ENCODE peak calls at places on chromosome 6, in nine cellular contexts. W is stimulated activated CD8-positive, alpha-beta memory T cell treated with anti-CD3 and anti-CD28 coated beads, Interleukin-4, amount 100 ng/mL, for 24 hours; X is effector CD4-positive, alpha-beta T cell; N is left cardiac atrium; F is cardiac muscle cell; V is fibroblast of the conjunctiva; Y is GOT3; G is germinal center; B is SK-N-SH. O is an unnamed sample.

GRCh38 chr6:164102701-164103100 is 688.2 kb downstream of the QKI start:
- DNase-seq in V (no peak), Y (no peak), W (no peak), X (no peak), G (no peak), N (no peak), F (no peak), B (no peak), O (no peak)

GRCh38 chr6:47680056-47680455 is 18.3 kb upstream of the ADGRF4 start:
- DNase-seq in G (no peak), Y (no peak), X (no peak), W (no peak), N (no peak), V (no peak), F (no peak), B (no peak), O (no peak)

GRCh38 chr6:109934293-109934692 is 43.8 kb upstream of the GPR6 start:
- DNase-seq in X (no peak), V (no peak), Y (no peak), W (no peak), B (no peak), F (no peak), G (no peak), N (no peak), O (no peak)

GRCh38 chr6:16973071-16973470 is 128.8 kb upstream of the STMND1 start:
- DNase-seq in G (no peak), F (no peak), V (no peak), W (no peak), B (no peak), Y (no peak), X (no peak), N (no peak), O (no peak)

GRCh38 chr6:1855890-1856289 is 246.2 kb downstream of the FOXC1 start:
- DNase-seq in X (no peak), W (no peak), N (no peak), B (no peak), Y (no peak), G (no peak), V (no peak), F (no peak), O (no peak)

GRCh38 chr6:39951716-39952115 is 17.5 kb upstream of the MOCS1 start:
- DNase-seq in G (no peak), Y (no peak), W (no peak), N (no peak), X (no peak), F (peak), B (no peak), V (no peak), O (no peak)

GRCh38 chr6:82017316-82017715 is 230.2 kb downstream of the IBTK start:
- DNase-seq in N (peak), F (peak), G (no peak), Y (no peak), X (no peak), V (peak), W (no peak), B (no peak), O (no peak)

GRCh38 chr6:131728296-131728939 is 17.6 kb upstream of the CTAGE9 start:
- DNase-seq in G (no peak), W (no peak), X (no peak), Y (no peak), B (no peak), V (no peak), F (no peak), N (no peak), O (no peak)

GRCh38 chr6:158531566-158531965 is 28.3 kb upstream of the TMEM181 start:
- DNase-seq in N (no peak), V (no peak), W (no peak), X (no peak), G (no peak), F (no peak), B (no peak), Y (no peak), O (peak)

GRCh38 chr6:112571886-112572285 is 224.8 kb downstream of the RFPL4B start:
- DNase-seq in F (no peak), N (no peak), W (no peak), Y (no peak), X (no peak), V (peak), B (no peak), G (no peak), O (no peak)

GRCh38 chr6:128601060-128601459 is 80.7 kb upstream of the PTPRK start:
- DNase-seq in N (no peak), G (no peak), Y (no peak), V (peak), W (no peak), X (no peak), B (no peak), F (peak), O (no peak)

GRCh38 chr6:43911625-43912577 is 141.9 kb downstream of the VEGFA start:
- DNase-seq in G (no peak), B (no peak), N (no peak), W (no peak), F (no peak), X (no peak), V (no peak), Y (no peak), O (no peak)

GRCh38 chr6:96626749-96627353 is 63.9 kb downstream of the FHL5 start:
- DNase-seq in F (peak), N (no peak), G (peak), B (peak), X (no peak), Y (no peak), V (peak), W (no peak), O (no peak)

GRCh38 chr6:25389501-25389900 is 110.3 kb downstream of the CARMIL1 start:
- DNase-seq in F (peak), B (no peak), Y (no peak), W (no peak), X (no peak), N (no peak), V (peak), G (no peak), O (no peak)

GRCh38 chr6:135323979-135324378 is 142.9 kb downstream of the MYB start:
- DNase-seq in B (no peak), Y (no peak), X (no peak), G (no peak), W (no peak), V (no peak), F (no peak), N (no peak), O (no peak)

GRCh38 chr6:63764318-63764916 is 128.8 kb downstream of the PHF3 start:
- DNase-seq in Y (no peak), F (peak), V (peak), W (no peak), G (no peak), N (no peak), X (no peak), B (no peak), O (no peak)

GRCh38 chr6:6968357-6968730 is 139.4 kb upstream of the RREB1 start:
- DNase-seq in N (no peak), W (no peak), B (no peak), V (no peak), X (no peak), G (no peak), F (no peak), Y (no peak), O (no peak)

GRCh38 chr6:123091091-123091895 is 95.3 kb downstream of the CLVS2 start:
- DNase-seq in W (no peak), G (no peak), B (peak), X (no peak), Y (no peak), F (peak), V (peak), N (no peak), O (no peak)

GRCh38 chr6:113825776-113826175 is 31.4 kb upstream of the MARCKS start:
- DNase-seq in G (no peak), W (no peak), X (no peak), B (peak), F (peak), Y (no peak), V (peak), N (peak), O (peak)

GRCh38 chr6:129432738-129433137 is 277.2 kb downstream of the ARHGAP18 start:
- DNase-seq in X (no peak), Y (no peak), W (no peak), G (no peak), V (no peak), F (peak), N (no peak), B (no peak), O (no peak)

GRCh38 chr6:82095091-82095490 is 152.5 kb downstream of the IBTK start:
- DNase-seq in G (no peak), V (no peak), Y (no peak), B (no peak), F (no peak), X (no peak), W (no peak), N (no peak), O (no peak)

GRCh38 chr6:17656092-17656491 is 50.6 kb downstream of the NUP153 start:
- DNase-seq in Y (no peak), B (peak), V (no peak), X (no peak), W (no peak), N (no peak), F (peak), G (no peak), O (no peak)

GRCh38 chr6:43328528-43328927 is 19.9 kb upstream of the CRIP3 start:
- DNase-seq in F (no peak), W (no peak), V (no peak), X (no peak), Y (no peak), B (no peak), N (peak), G (no peak), O (no peak)

GRCh38 chr6:36616888-36617521 is 22.8 kb downstream of the SRSF3 start:
- DNase-seq in Y (no peak), X (no peak), G (no peak), F (no peak), V (no peak), W (no peak), N (no peak), B (peak), O (no peak)

GRCh38 chr6:12152023-12152960 is 137.9 kb upstream of the EDN1 start:
- DNase-seq in B (no peak), V (no peak), W (no peak), Y (no peak), N (no peak), G (no peak), X (no peak), F (no peak), O (no peak)